ENCODE peak calls at places on chromosomes 12 and 14, in six cellular contexts. F is T-helper 2 cell, Z is GM19239, H is mucosa of descending colon, X is AG10803, O is NCI-H2081. R is an unnamed sample.

GRCh38 chr14:47040490-47040889 is 388.9 kb upstream of the RPL10L start:
- DNase-seq in O (peak), F (no peak), Z (no peak), H (peak), X (no peak), R (no peak)

GRCh38 chr14:104883681-104884361 is 18.8 kb downstream of the CEP170B start:
- DNase-seq in H (no peak), F (no peak), Z (no peak), O (no peak), X (no peak), R (no peak)

GRCh38 chr12:15522574-15523187 is 200.4 kb downstream of the PTPRO start:
- DNase-seq in F (no peak), Z (no peak), O (peak), X (peak), H (no peak), R (peak)

GRCh38 chr14:44961151-44961729 is 507 bp downstream of the KLHL28 start:
- DNase-seq in X (peak), H (peak), O (peak), F (peak), Z (no peak), R (peak)

GRCh38 chr12:1670815-1671268 is 20.0 kb upstream of the ADIPOR2 start:
- DNase-seq in F (no peak), X (no peak), O (no peak), Z (no peak), H (peak), R (no peak)

GRCh38 chr14:75609606-75610476 is 31.4 kb downstream of the FLVCR2 start:
- DNase-seq in O (no peak), F (no peak), X (no peak), H (no peak), Z (no peak), R (no peak)

GRCh38 chr12:62637679-62638078 is 171.1 kb downstream of the MON2 start:
- DNase-seq in F (no peak), H (no peak), X (no peak), Z (no peak), O (no peak), R (no peak)

GRCh38 chr14:33402604-33403003 is 463.9 kb downstream of the NPAS3 start:
- DNase-seq in F (no peak), H (no peak), O (no peak), Z (no peak), X (no peak), R (no peak)

GRCh38 chr12:16323010-16323409 is 24.4 kb upstream of the MGST1 start:
- DNase-seq in Z (no peak), F (no peak), H (no peak), O (no peak), X (peak), R (no peak)

GRCh38 chr12:52650520-52651081 is 1.4 kb downstream of the KRT2 start:
- DNase-seq in H (peak), X (peak), O (no peak), F (no peak), Z (no peak), R (peak)

GRCh38 chr14:65846469-65846868 is 433.9 kb downstream of the FUT8 start:
- DNase-seq in H (no peak), Z (no peak), X (no peak), O (no peak), F (no peak), R (no peak)

GRCh38 chr12:12883369-12884001 is 7.9 kb upstream of the GPRC5A start:
- DNase-seq in Z (no peak), O (no peak), H (no peak), F (no peak), X (no peak), R (no peak)